ENCODE peak calls at places on chromosomes 11 and 22, in ten cellular contexts. One of them, this sample, is unnamed.

GRCh38 chr11:36478700-36479329 is 31.3 kb downstream of the TRAF6 start:
- DNase-seq in GM06990: no peak
- DNase-seq in non-pigmented ciliary epithelial cell: no peak
- DNase-seq in DMS153: peak
- DNase-seq in stimulated activated CD4-positive, alpha-beta T cell treated with anti-CD3 and anti-CD28 coated beads, Interleukin-1b, Interleukin-23, amount 100 ng/mL, for 1 hour: no peak
- DNase-seq in activated naive CD4-positive, alpha-beta T cell: no peak
- DNase-seq in T-helper 9 cell: peak
- DNase-seq in T-helper 1 cell: peak
- DNase-seq in neuronal stem cell: peak
- DNase-seq in sciatic nerve: no peak
- DNase-seq in this sample: no peak

GRCh38 chr11:83284501-83285051 is 1.6 kb downstream of the CCDC90B start:
- DNase-seq in GM06990: no peak
- DNase-seq in non-pigmented ciliary epithelial cell: no peak
- DNase-seq in DMS153: peak
- DNase-seq in stimulated activated CD4-positive, alpha-beta T cell treated with anti-CD3 and anti-CD28 coated beads, Interleukin-1b, Interleukin-23, amount 100 ng/mL, for 1 hour: no peak
- DNase-seq in activated naive CD4-positive, alpha-beta T cell: no peak
- DNase-seq in T-helper 9 cell: no peak
- DNase-seq in T-helper 1 cell: no peak
- DNase-seq in neuronal stem cell: no peak
- DNase-seq in sciatic nerve: no peak
- DNase-seq in this sample: no peak

GRCh38 chr11:45052361-45052760 is 94.1 kb upstream of the PRDM11 start:
- DNase-seq in GM06990: no peak
- DNase-seq in non-pigmented ciliary epithelial cell: no peak
- DNase-seq in DMS153: no peak
- DNase-seq in stimulated activated CD4-positive, alpha-beta T cell treated with anti-CD3 and anti-CD28 coated beads, Interleukin-1b, Interleukin-23, amount 100 ng/mL, for 1 hour: no peak
- DNase-seq in activated naive CD4-positive, alpha-beta T cell: no peak
- DNase-seq in T-helper 9 cell: no peak
- DNase-seq in T-helper 1 cell: no peak
- DNase-seq in neuronal stem cell: no peak
- DNase-seq in sciatic nerve: no peak
- DNase-seq in this sample: no peak

GRCh38 chr11:68683952-68684384 is 376 bp upstream of the GAL start:
- DNase-seq in GM06990: no peak
- DNase-seq in non-pigmented ciliary epithelial cell: no peak
- DNase-seq in DMS153: no peak
- DNase-seq in stimulated activated CD4-positive, alpha-beta T cell treated with anti-CD3 and anti-CD28 coated beads, Interleukin-1b, Interleukin-23, amount 100 ng/mL, for 1 hour: no peak
- DNase-seq in activated naive CD4-positive, alpha-beta T cell: no peak
- DNase-seq in T-helper 9 cell: no peak
- DNase-seq in T-helper 1 cell: no peak
- DNase-seq in neuronal stem cell: no peak
- DNase-seq in sciatic nerve: no peak
- DNase-seq in this sample: no peak

GRCh38 chr11:75463106-75463774 is 30.2 kb upstream of the KLHL35 start:
- DNase-seq in GM06990: no peak
- DNase-seq in non-pigmented ciliary epithelial cell: no peak
- DNase-seq in DMS153: no peak
- DNase-seq in stimulated activated CD4-positive, alpha-beta T cell treated with anti-CD3 and anti-CD28 coated beads, Interleukin-1b, Interleukin-23, amount 100 ng/mL, for 1 hour: no peak
- DNase-seq in activated naive CD4-positive, alpha-beta T cell: no peak
- DNase-seq in T-helper 9 cell: no peak
- DNase-seq in T-helper 1 cell: no peak
- DNase-seq in neuronal stem cell: no peak
- DNase-seq in sciatic nerve: no peak
- DNase-seq in this sample: no peak

GRCh38 chr11:13970986-13971385 is 8.5 kb downstream of the SPON1 start:
- DNase-seq in GM06990: no peak
- DNase-seq in non-pigmented ciliary epithelial cell: no peak
- DNase-seq in DMS153: peak
- DNase-seq in stimulated activated CD4-positive, alpha-beta T cell treated with anti-CD3 and anti-CD28 coated beads, Interleukin-1b, Interleukin-23, amount 100 ng/mL, for 1 hour: no peak
- DNase-seq in activated naive CD4-positive, alpha-beta T cell: no peak
- DNase-seq in T-helper 9 cell: no peak
- DNase-seq in T-helper 1 cell: no peak
- DNase-seq in neuronal stem cell: no peak
- DNase-seq in sciatic nerve: no peak
- DNase-seq in this sample: peak

GRCh38 chr11:63958013-63958412 is 16.4 kb upstream of the COX8A start:
- DNase-seq in GM06990: no peak
- DNase-seq in non-pigmented ciliary epithelial cell: no peak
- DNase-seq in DMS153: no peak
- DNase-seq in stimulated activated CD4-positive, alpha-beta T cell treated with anti-CD3 and anti-CD28 coated beads, Interleukin-1b, Interleukin-23, amount 100 ng/mL, for 1 hour: no peak
- DNase-seq in activated naive CD4-positive, alpha-beta T cell: no peak
- DNase-seq in T-helper 9 cell: no peak
- DNase-seq in T-helper 1 cell: no peak
- DNase-seq in neuronal stem cell: no peak
- DNase-seq in sciatic nerve: no peak
- DNase-seq in this sample: no peak

GRCh38 chr11:11722861-11723260 is 101.1 kb upstream of the GALNT18 start:
- DNase-seq in GM06990: no peak
- DNase-seq in non-pigmented ciliary epithelial cell: no peak
- DNase-seq in DMS153: no peak
- DNase-seq in stimulated activated CD4-positive, alpha-beta T cell treated with anti-CD3 and anti-CD28 coated beads, Interleukin-1b, Interleukin-23, amount 100 ng/mL, for 1 hour: no peak
- DNase-seq in activated naive CD4-positive, alpha-beta T cell: no peak
- DNase-seq in T-helper 9 cell: no peak
- DNase-seq in T-helper 1 cell: no peak
- DNase-seq in neuronal stem cell: no peak
- DNase-seq in sciatic nerve: no peak
- DNase-seq in this sample: no peak

GRCh38 chr11:131626761-131627160 is 256.3 kb downstream of the NTM start:
- DNase-seq in GM06990: no peak
- DNase-seq in non-pigmented ciliary epithelial cell: no peak
- DNase-seq in DMS153: no peak
- DNase-seq in stimulated activated CD4-positive, alpha-beta T cell treated with anti-CD3 and anti-CD28 coated beads, Interleukin-1b, Interleukin-23, amount 100 ng/mL, for 1 hour: no peak
- DNase-seq in activated naive CD4-positive, alpha-beta T cell: no peak
- DNase-seq in T-helper 9 cell: no peak
- DNase-seq in T-helper 1 cell: no peak
- DNase-seq in neuronal stem cell: no peak
- DNase-seq in sciatic nerve: no peak
- DNase-seq in this sample: no peak

GRCh38 chr11:118921121-118921928 is 4.4 kb downstream of the BCL9L start:
- DNase-seq in GM06990: no peak
- DNase-seq in non-pigmented ciliary epithelial cell: no peak
- DNase-seq in DMS153: no peak
- DNase-seq in stimulated activated CD4-positive, alpha-beta T cell treated with anti-CD3 and anti-CD28 coated beads, Interleukin-1b, Interleukin-23, amount 100 ng/mL, for 1 hour: no peak
- DNase-seq in activated naive CD4-positive, alpha-beta T cell: no peak
- DNase-seq in T-helper 9 cell: no peak
- DNase-seq in T-helper 1 cell: no peak
- DNase-seq in neuronal stem cell: no peak
- DNase-seq in sciatic nerve: peak
- DNase-seq in this sample: no peak

GRCh38 chr11:117717485-117718314 is 79.3 kb downstream of the DSCAML1 start:
- DNase-seq in GM06990: no peak
- DNase-seq in non-pigmented ciliary epithelial cell: no peak
- DNase-seq in DMS153: peak
- DNase-seq in stimulated activated CD4-positive, alpha-beta T cell treated with anti-CD3 and anti-CD28 coated beads, Interleukin-1b, Interleukin-23, amount 100 ng/mL, for 1 hour: no peak
- DNase-seq in activated naive CD4-positive, alpha-beta T cell: no peak
- DNase-seq in T-helper 9 cell: no peak
- DNase-seq in T-helper 1 cell: no peak
- DNase-seq in neuronal stem cell: no peak
- DNase-seq in sciatic nerve: no peak
- DNase-seq in this sample: peak

GRCh38 chr11:119205080-119205479 is 1.1 kb upstream of the CBL start:
- DNase-seq in GM06990: no peak
- DNase-seq in non-pigmented ciliary epithelial cell: no peak
- DNase-seq in DMS153: no peak
- DNase-seq in stimulated activated CD4-positive, alpha-beta T cell treated with anti-CD3 and anti-CD28 coated beads, Interleukin-1b, Interleukin-23, amount 100 ng/mL, for 1 hour: no peak
- DNase-seq in activated naive CD4-positive, alpha-beta T cell: no peak
- DNase-seq in T-helper 9 cell: no peak
- DNase-seq in T-helper 1 cell: no peak
- DNase-seq in neuronal stem cell: no peak
- DNase-seq in sciatic nerve: no peak
- DNase-seq in this sample: no peak

GRCh38 chr11:32420937-32421532 is 14.3 kb downstream of the WT1 start:
- DNase-seq in GM06990: no peak
- DNase-seq in non-pigmented ciliary epithelial cell: no peak
- DNase-seq in DMS153: no peak
- DNase-seq in stimulated activated CD4-positive, alpha-beta T cell treated with anti-CD3 and anti-CD28 coated beads, Interleukin-1b, Interleukin-23, amount 100 ng/mL, for 1 hour: no peak
- DNase-seq in activated naive CD4-positive, alpha-beta T cell: no peak
- DNase-seq in T-helper 9 cell: peak
- DNase-seq in T-helper 1 cell: no peak
- DNase-seq in neuronal stem cell: no peak
- DNase-seq in sciatic nerve: no peak
- DNase-seq in this sample: no peak

GRCh38 chr11:77658213-77659013 is 20.8 kb upstream of the CLNS1A start:
- DNase-seq in GM06990: no peak
- DNase-seq in non-pigmented ciliary epithelial cell: no peak
- DNase-seq in DMS153: no peak
- DNase-seq in stimulated activated CD4-positive, alpha-beta T cell treated with anti-CD3 and anti-CD28 coated beads, Interleukin-1b, Interleukin-23, amount 100 ng/mL, for 1 hour: no peak
- DNase-seq in activated naive CD4-positive, alpha-beta T cell: no peak
- DNase-seq in T-helper 9 cell: no peak
- DNase-seq in T-helper 1 cell: no peak
- DNase-seq in neuronal stem cell: no peak
- DNase-seq in sciatic nerve: no peak
- DNase-seq in this sample: no peak

GRCh38 chr11:79237111-79237510 is 203.7 kb downstream of the TENM4 start:
- DNase-seq in GM06990: no peak
- DNase-seq in non-pigmented ciliary epithelial cell: no peak
- DNase-seq in DMS153: no peak
- DNase-seq in stimulated activated CD4-positive, alpha-beta T cell treated with anti-CD3 and anti-CD28 coated beads, Interleukin-1b, Interleukin-23, amount 100 ng/mL, for 1 hour: no peak
- DNase-seq in activated naive CD4-positive, alpha-beta T cell: no peak
- DNase-seq in T-helper 9 cell: no peak
- DNase-seq in T-helper 1 cell: no peak
- DNase-seq in neuronal stem cell: no peak
- DNase-seq in sciatic nerve: no peak
- DNase-seq in this sample: no peak

GRCh38 chr11:134659882-134660281 is 247.8 kb upstream of the B3GAT1 start:
- DNase-seq in GM06990: no peak
- DNase-seq in non-pigmented ciliary epithelial cell: no peak
- DNase-seq in DMS153: no peak
- DNase-seq in stimulated activated CD4-positive, alpha-beta T cell treated with anti-CD3 and anti-CD28 coated beads, Interleukin-1b, Interleukin-23, amount 100 ng/mL, for 1 hour: no peak
- DNase-seq in activated naive CD4-positive, alpha-beta T cell: no peak
- DNase-seq in T-helper 9 cell: no peak
- DNase-seq in T-helper 1 cell: no peak
- DNase-seq in neuronal stem cell: no peak
- DNase-seq in sciatic nerve: no peak
- DNase-seq in this sample: no peak

GRCh38 chr22:39763276-39763675 is 130.3 kb downstream of the ENTHD1 start:
- DNase-seq in GM06990: no peak
- DNase-seq in non-pigmented ciliary epithelial cell: no peak
- DNase-seq in DMS153: no peak
- DNase-seq in stimulated activated CD4-positive, alpha-beta T cell treated with anti-CD3 and anti-CD28 coated beads, Interleukin-1b, Interleukin-23, amount 100 ng/mL, for 1 hour: no peak
- DNase-seq in activated naive CD4-positive, alpha-beta T cell: no peak
- DNase-seq in T-helper 9 cell: no peak
- DNase-seq in T-helper 1 cell: no peak
- DNase-seq in neuronal stem cell: no peak
- DNase-seq in sciatic nerve: no peak
- DNase-seq in this sample: no peak

This sample was measured in WTC11.